ENCODE peak calls at places on chromosomes 1 and 21, in seven cellular contexts. H is AG04450, I is NB4, V is hepatocyte, X is fibroblast of mammary gland, C is left ventricle myocardium inferior, Y is psoas muscle. S is an unnamed sample.

GRCh38 chr21:42465008-42465878 is 30.8 kb downstream of the RSPH1 start:
- DNase-seq in H (no peak), I (peak; percentile 94), V (peak; percentile 54), X (no peak), C (no peak), Y (no peak), S (no peak)

GRCh38 chr1:35691080-35691479 is 27.6 kb downstream of the C1orf216 start:
- DNase-seq in H (no peak), I (peak; percentile 73), V (no peak), X (no peak), C (no peak), Y (no peak), S (no peak)

GRCh38 chr1:196875935-196876334 is 11.9 kb upstream of the CFHR4 start:
- DNase-seq in H (no peak), I (no peak), V (no peak), X (no peak), C (no peak), Y (no peak), S (no peak)

GRCh38 chr1:2204384-2205190 is 10.0 kb upstream of the FAAP20 start:
- DNase-seq in H (no peak), I (peak; percentile 83), V (peak; percentile 58), X (peak; percentile 63), C (peak; percentile 86), Y (peak; percentile 83), S (no peak)

GRCh38 chr1:25527946-25528595 is 15.3 kb upstream of the LDLRAP1 start:
- DNase-seq in H (no peak), I (no peak), V (no peak), X (no peak), C (no peak), Y (no peak), S (no peak)

GRCh38 chr1:216034506-216034905 is 388.7 kb downstream of the USH2A start:
- DNase-seq in H (no peak), I (peak; percentile 18), V (peak; percentile 44), X (no peak), C (no peak), Y (no peak), S (no peak)

GRCh38 chr21:43873673-43874072 is 8.7 kb downstream of the AGPAT3 start:
- DNase-seq in H (no peak), I (no peak), V (no peak), X (no peak), C (no peak), Y (no peak), S (no peak)

GRCh38 chr1:208857471-208857870 is 613.3 kb upstream of the PLXNA2 start:
- DNase-seq in H (no peak), I (no peak), V (no peak), X (no peak), C (no peak), Y (no peak), S (no peak)

GRCh38 chr21:14864211-14865021 is 200.4 kb downstream of the NRIP1 start:
- DNase-seq in H (peak; percentile 42), I (peak; percentile 48), V (peak; percentile 90), X (peak; percentile 84), C (peak; percentile 64), Y (peak; percentile 70), S (no peak)

GRCh38 chr1:11384170-11384554 is 94.8 kb upstream of the DISP3 start:
- DNase-seq in H (no peak), I (peak; percentile 59), V (no peak), X (peak; percentile 44), C (no peak), Y (no peak), S (no peak)

GRCh38 chr1:50347933-50348332 is 75.3 kb downstream of the DMRTA2 start:
- DNase-seq in H (no peak), I (no peak), V (no peak), X (no peak), C (no peak), Y (no peak), S (no peak)

DNA sequence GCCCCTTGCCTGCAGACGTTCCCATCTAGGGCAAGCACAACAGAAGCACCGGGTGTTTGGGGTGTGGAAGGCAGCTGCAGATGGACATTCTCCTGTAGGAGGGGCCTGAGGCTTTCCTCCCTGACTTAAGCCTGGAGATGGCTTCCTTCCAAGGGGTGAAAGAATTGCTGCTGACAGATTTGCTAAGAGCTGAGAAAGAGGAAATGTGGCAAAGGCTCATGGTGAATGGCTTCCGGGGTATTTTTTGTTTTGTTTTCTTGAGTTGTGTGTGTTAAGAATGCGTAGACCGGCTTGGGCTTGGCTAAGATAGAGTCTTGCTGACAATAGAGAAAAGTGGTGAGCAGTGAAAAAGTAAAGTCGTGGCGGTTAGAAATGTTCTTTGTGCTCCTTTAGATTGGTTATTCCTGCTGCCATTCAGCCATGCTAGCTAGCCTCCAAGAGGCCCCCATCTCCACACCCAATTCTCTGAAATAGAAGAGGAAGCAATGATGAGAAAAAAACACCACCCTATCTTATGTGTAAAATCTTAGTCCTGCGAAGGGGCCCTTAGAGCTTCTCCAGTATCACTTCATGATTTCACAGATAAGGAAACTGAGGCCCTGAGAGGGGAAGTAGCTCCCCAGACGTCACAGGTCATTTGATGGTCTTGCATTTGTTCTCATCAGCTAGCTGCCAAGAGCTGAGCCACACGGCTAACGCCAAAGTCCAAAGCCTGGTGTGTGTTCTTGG is 36.9 kb downstream of the EIF2D start:
- DNase-seq in H (peak; percentile 73), I (peak; percentile 94), V (peak; percentile 47), X (peak; percentile 84), C (peak; percentile 44), Y (no peak), S (peak; percentile 53)
- TF ChIP-seq CTCF in H (no peak), I (no peak), V (no peak), X (no peak), C (no peak), Y (no peak), S (no peak)

DNA sequence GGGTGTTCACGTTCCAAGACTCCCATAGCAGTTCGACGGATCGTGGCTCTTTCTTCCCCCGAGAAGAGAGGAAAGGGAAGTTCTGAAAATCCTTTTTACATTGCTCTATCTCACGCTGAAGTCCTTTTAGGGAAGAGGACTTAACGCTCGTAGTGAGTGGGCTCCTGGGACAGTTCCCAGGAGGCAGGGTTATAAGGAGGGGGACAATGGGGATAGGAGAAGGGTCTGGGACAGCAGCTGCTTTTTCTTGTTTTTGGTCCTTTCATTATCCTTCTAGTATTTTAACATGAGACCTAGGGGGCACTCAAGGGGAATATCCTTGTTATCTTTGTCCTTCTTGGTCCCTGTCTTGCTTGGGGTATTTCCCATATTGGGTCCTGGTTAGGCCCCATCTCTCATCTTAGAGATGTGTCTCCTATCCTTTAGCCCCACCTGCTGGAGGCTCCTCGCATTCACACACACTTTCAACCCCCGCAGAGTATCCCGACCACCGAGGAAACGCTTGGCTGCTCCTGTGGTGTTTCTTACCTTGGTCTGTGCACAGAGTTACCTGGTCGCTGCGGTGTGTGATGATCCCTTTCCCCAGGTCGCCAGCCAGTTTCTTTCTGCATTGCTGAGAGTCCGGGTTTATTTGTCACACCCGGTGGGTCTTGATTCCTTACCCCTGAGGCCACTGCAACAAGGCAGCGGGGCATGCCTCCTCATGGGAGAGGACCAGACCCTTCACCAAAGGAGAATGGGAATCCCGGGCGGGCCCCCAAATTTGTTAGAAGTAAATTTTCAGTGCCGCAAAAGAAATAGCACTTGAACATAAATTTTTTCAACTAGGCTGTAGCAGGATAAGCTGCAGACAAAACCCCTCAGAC is 29.7 kb downstream of the SCCPDH start:
- DNase-seq in H (peak; percentile 41), I (peak; percentile 84), V (peak; percentile 80), X (peak; percentile 65), C (peak; percentile 44), Y (peak; percentile 55), S (peak; percentile 24)
- TF ChIP-seq CTCF in H (peak; percentile 85), I (peak; percentile 65), V (peak; percentile 79), X (peak; percentile 77), C (peak; percentile 84), Y (peak; percentile 69), S (peak; percentile 80)

GRCh38 chr1:180952657-180953013 is 39.9 kb downstream of the KIAA1614 start:
- DNase-seq in H (no peak), I (no peak), V (no peak), X (no peak), C (no peak), Y (no peak), S (no peak)

GRCh38 chr1:180951881-180952656 is 39.4 kb downstream of the KIAA1614 start:
- DNase-seq in H (no peak), I (no peak), V (no peak), X (no peak), C (no peak), Y (no peak), S (no peak)

GRCh38 chr1:180954766-180955165 is 42.1 kb downstream of the KIAA1614 start:
- DNase-seq in H (no peak), I (no peak), V (no peak), X (no peak), C (no peak), Y (no peak), S (no peak)

GRCh38 chr1:180953291-180953747 is 40.6 kb downstream of the KIAA1614 start:
- DNase-seq in H (no peak), I (no peak), V (no peak), X (no peak), C (no peak), Y (peak; percentile 40), S (no peak)

DNA sequence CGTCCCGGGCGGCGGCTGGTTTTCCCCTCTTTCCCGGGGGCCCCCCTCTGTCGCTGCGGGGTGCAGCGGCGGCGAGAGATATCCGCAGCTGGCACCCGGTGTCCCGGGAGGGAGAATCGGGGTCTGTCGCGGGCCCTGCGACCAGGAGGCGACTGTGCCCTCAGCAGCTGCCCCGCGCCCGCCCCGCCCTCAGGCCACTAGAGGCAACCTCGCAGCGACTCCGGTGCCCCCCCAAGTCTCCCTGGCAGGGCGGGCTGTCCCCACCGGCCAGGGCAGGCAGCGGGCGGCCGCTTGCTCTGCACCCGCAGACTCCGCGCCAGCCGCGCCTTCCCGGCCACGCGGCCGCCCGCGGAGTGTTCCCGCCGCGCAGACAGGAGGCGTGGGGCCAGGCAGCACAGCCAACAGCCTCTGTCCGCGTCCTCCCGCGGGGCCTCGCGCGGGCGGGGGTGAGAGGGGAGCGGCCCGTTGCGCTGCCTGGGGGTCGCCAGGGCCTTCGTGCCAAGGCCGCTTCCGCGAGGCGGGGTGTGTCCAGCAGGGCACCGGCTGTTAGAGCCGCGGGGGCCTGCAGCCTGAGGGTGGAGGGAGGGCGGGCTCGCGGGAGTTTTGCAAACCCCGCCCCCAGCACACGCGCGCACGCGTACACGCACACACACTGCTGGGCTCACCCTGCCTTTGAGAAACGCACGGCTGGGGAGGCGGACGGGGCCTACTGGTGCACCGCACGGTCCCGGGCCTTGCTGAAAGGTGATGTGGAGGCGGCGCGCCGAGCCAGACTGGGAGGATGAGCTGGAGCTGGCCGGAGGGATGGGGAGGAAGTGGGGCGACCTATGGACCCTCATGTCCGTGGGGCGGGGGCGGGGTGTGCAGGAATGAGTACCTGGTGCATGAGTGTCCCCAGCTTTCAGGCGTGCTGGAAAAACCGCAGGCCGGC is 41.4 kb downstream of the KIAA1614 start:
- DNase-seq in H (peak; percentile 8), I (no peak), V (no peak), X (peak; percentile 60), C (peak; percentile 65), Y (peak; percentile 78), S (peak; percentile 45)
- TF ChIP-seq CTCF in H (no peak), I (no peak), V (no peak), X (no peak), C (peak; percentile 29), Y (no peak), S (no peak)

GRCh38 chr21:27528697-27529096 is 561.8 kb upstream of the ADAMTS5 start:
- DNase-seq in H (no peak), I (no peak), V (no peak), X (no peak), C (no peak), Y (no peak), S (no peak)
- TF ChIP-seq CTCF in H (no peak), I (no peak), V (no peak), X (no peak), C (no peak), Y (no peak), S (no peak)

GRCh38 chr1:7442918-7443317 is 328.2 kb upstream of the VAMP3 start:
- DNase-seq in H (no peak), I (no peak), V (no peak), X (no peak), C (no peak), Y (no peak), S (no peak)
- TF ChIP-seq CTCF in H (no peak), I (no peak), V (no peak), X (no peak), C (no peak), Y (no peak), S (no peak)

S was measured in AG09319.